ENCODE peak calls at places on chromosomes 7 and 10, in five cellular contexts. U is fibroblast of mammary gland, M is astrocyte of the cerebellum, R is body of pancreas, C is adrenal gland. H is an unnamed sample.

GRCh38 chr7:155509025-155509724 is 37.2 kb downstream of the CNPY1 start:
- DNase-seq in U (no peak), M (no peak), R (no peak), C (no peak), H (no peak)

GRCh38 chr10:127577878-127578627 is 28.9 kb downstream of the NPS start:
- DNase-seq in U (no peak), M (no peak), R (no peak), C (no peak), H (no peak)

GRCh38 chr7:139292821-139293220 is 48.3 kb upstream of the FMC1 start:
- DNase-seq in U (no peak), M (no peak), R (no peak), C (no peak), H (no peak)

GRCh38 chr10:2760736-2761135 is 306.6 kb upstream of the PFKP start:
- DNase-seq in U (no peak), M (no peak), R (no peak), C (no peak), H (no peak)

GRCh38 chr7:39702133-39702532 is 78.8 kb downstream of the RALA start:
- DNase-seq in U (no peak), M (no peak), R (no peak), C (no peak), H (no peak)

GRCh38 chr7:127798023-127798422 is 146.0 kb downstream of the SND1 start:
- DNase-seq in U (peak), M (peak), R (peak), C (peak), H (no peak)

GRCh38 chr10:27568196-27569175 is 64.4 kb downstream of the RAB18 start:
- DNase-seq in U (peak), M (no peak), R (no peak), C (no peak), H (no peak)

GRCh38 chr10:104445359-104445758 is 91.7 kb downstream of the CFAP58 start:
- DNase-seq in U (peak), M (peak), R (no peak), C (no peak), H (peak)

GRCh38 chr7:74568658-74569057 is 88.9 kb upstream of the GTF2I start:
- DNase-seq in U (peak), M (no peak), R (no peak), C (peak), H (no peak)

GRCh38 chr10:28839600-28840007 is 162.3 kb downstream of the BAMBI start:
- DNase-seq in U (peak), M (no peak), R (no peak), C (peak), H (no peak)

GRCh38 chr10:11338160-11338844 is 273.1 kb downstream of the USP6NL start:
- DNase-seq in U (no peak), M (no peak), R (no peak), C (no peak), H (no peak)

GRCh38 chr10:128563387-128563786 is 437.2 kb upstream of the MKI67 start:
- DNase-seq in U (no peak), M (no peak), R (no peak), C (no peak), H (no peak)

GRCh38 chr10:35079763-35080162 is 10.4 kb downstream of the CUL2 start:
- DNase-seq in U (peak), M (no peak), R (no peak), C (peak), H (peak)

GRCh38 chr7:107860241-107860961 is 30.6 kb upstream of the DLD start:
- DNase-seq in U (no peak), M (no peak), R (no peak), C (no peak), H (no peak)

GRCh38 chr7:8973601-8974000 is 540.2 kb downstream of the NXPH1 start:
- DNase-seq in U (no peak), M (no peak), R (no peak), C (no peak), H (no peak)

GRCh38 chr7:158740013-158740656 is 35.5 kb upstream of the NCAPG2 start:
- DNase-seq in U (peak), M (peak), R (no peak), C (peak), H (no peak)

GRCh38 chr10:78320990-78321389 is 287.3 kb downstream of the RPS24 start:
- DNase-seq in U (no peak), M (no peak), R (no peak), C (no peak), H (no peak)

GRCh38 chr10:7937315-7937945 is 117.1 kb upstream of the GATA3 start:
- DNase-seq in U (no peak), M (no peak), R (no peak), C (no peak), H (no peak)

GRCh38 chr7:750111-750905 is 23.2 kb upstream of the PRKAR1B start:
- DNase-seq in U (no peak), M (no peak), R (no peak), C (no peak), H (no peak)

GRCh38 chr10:82750538-82750937 is 875.5 kb downstream of the NRG3 start:
- DNase-seq in U (no peak), M (no peak), R (no peak), C (no peak), H (no peak)

GRCh38 chr10:49442863-49443262 is 47.0 kb upstream of the DRGX start:
- DNase-seq in U (no peak), M (no peak), R (no peak), C (no peak), H (no peak)

GRCh38 chr10:29102636-29103035 is 186.2 kb upstream of the LYZL1 start:
- DNase-seq in U (no peak), M (no peak), R (no peak), C (no peak), H (no peak)

GRCh38 chr7:4204530-4205165 is 477.4 kb upstream of the FOXK1 start:
- DNase-seq in U (no peak), M (no peak), R (no peak), C (no peak), H (no peak)

GRCh38 chr10:108598320-108598695 is 1325.0 kb downstream of the XPNPEP1 start:
- DNase-seq in U (no peak), M (no peak), R (no peak), C (no peak), H (no peak)

GRCh38 chr10:76559889-76560215 is 1077.8 kb downstream of the KCNMA1 start:
- DNase-seq in U (no peak), M (no peak), R (no peak), C (no peak), H (peak)

GRCh38 chr7:98295467-98296220 is 14.2 kb downstream of the BRI3 start:
- DNase-seq in U (no peak), M (no peak), R (no peak), C (no peak), H (no peak)

GRCh38 chr7:34036069-34036920 is 131.0 kb downstream of the BMPER start:
- DNase-seq in U (peak), M (no peak), R (peak), C (peak), H (no peak)

GRCh38 chr7:124856299-124856888 is 73.2 kb downstream of the POT1 start:
- DNase-seq in U (peak), M (peak), R (no peak), C (no peak), H (peak)
- TF ChIP-seq CTCF in U (peak), M (peak), R (peak), C (peak), H (peak)

GRCh38 chr10:17235136-17235535 is 7.1 kb downstream of the VIM start:
- DNase-seq in U (peak), M (no peak), R (no peak), C (no peak), H (no peak)
- TF ChIP-seq CTCF in U (peak), M (peak), R (no peak), C (no peak), H (peak)

GRCh38 chr7:118586248-118586647 is 361.7 kb downstream of the ANKRD7 start:
- DNase-seq in U (no peak), M (no peak), R (no peak), C (no peak), H (no peak)

GRCh38 chr7:118590107-118590506 is 365.6 kb downstream of the ANKRD7 start:
- DNase-seq in U (no peak), M (no peak), R (no peak), C (no peak), H (no peak)
- TF ChIP-seq CTCF in U (peak), M (peak), R (no peak), C (no peak), H (no peak)

GRCh38 chr7:143325215-143325614 is 9.3 kb downstream of the CLCN1 start:
- DNase-seq in U (peak), M (no peak), R (no peak), C (no peak), H (no peak)

GRCh38 chr7:143323650-143324049 is 7.7 kb downstream of the CLCN1 start:
- DNase-seq in U (no peak), M (no peak), R (no peak), C (no peak), H (no peak)

GRCh38 chr7:143329471-143330170 is 13.7 kb downstream of the CLCN1 start:
- DNase-seq in U (no peak), M (no peak), R (no peak), C (no peak), H (no peak)

GRCh38 chr7:143331179-143331825 is 15.4 kb downstream of the CLCN1 start:
- DNase-seq in U (peak), M (peak), R (no peak), C (no peak), H (peak)

GRCh38 chr7:143327903-143328302 is 12.0 kb downstream of the CLCN1 start:
- DNase-seq in U (no peak), M (no peak), R (no peak), C (no peak), H (no peak)
- TF ChIP-seq CTCF in U (no peak), M (no peak), R (no peak), C (no peak), H (no peak)

GRCh38 chr10:101666025-101666424 is 28.9 kb downstream of the FBXW4 start:
- DNase-seq in U (no peak), M (no peak), R (no peak), C (no peak), H (no peak)
- TF ChIP-seq CTCF in U (no peak), M (no peak), R (no peak), C (no peak), H (no peak)

DNA sequence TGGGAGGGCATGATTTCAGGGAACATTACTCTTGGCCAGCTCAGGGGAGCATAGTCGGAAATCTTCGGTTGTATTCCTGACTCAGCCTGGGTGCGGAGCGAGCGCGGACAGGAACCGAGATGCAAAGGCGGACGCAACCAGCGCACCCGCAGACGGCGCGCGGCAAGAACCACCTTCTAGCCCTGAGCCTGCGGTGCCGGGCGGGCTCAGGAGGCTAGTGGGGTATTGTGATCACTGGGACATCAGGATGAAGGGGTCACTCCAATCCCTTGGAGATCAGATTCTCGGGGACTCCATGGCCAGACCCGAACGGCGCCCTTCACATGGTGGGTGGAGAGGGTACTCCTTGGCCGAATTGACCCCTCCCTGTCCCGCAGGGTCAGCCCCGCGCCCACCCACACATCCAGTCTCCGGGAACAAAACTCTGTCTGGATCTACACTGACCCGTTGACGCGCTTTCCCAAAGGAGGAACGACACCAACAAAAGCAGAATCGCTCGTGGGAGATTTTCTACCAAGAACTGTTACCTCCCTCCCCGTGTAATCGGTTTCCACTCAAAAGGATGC is 730.5 kb downstream of the ZWINT start:
- DNase-seq in U (no peak), M (no peak), R (no peak), C (peak), H (no peak)
- TF ChIP-seq CTCF in U (no peak), M (no peak), R (no peak), C (no peak), H (no peak)

H was measured in BJ.